ENCODE peak calls at places on chromosomes 16 and 17, in five cellular contexts. E is OCI-LY7; W is CD8-positive, alpha-beta T cell; G is fibroblast of lung; V is psoas muscle. S is an unnamed sample.

GRCh38 chr17:44775838-44776621 is 17.2 kb downstream of the ADAM11 start:
- DNase-seq in E (no peak), W (no peak), G (no peak), V (no peak), S (peak; percentile 94)

GRCh38 chr17:65557349-65558310 is 3.8 kb downstream of the AXIN2 start:
- DNase-seq in E (no peak), W (peak; percentile 12), G (no peak), V (no peak), S (no peak)

GRCh38 chr16:61957075-61957474 is 79.2 kb downstream of the CDH8 start:
- DNase-seq in E (no peak), W (no peak), G (no peak), V (no peak), S (no peak)

GRCh38 chr17:15364615-15365014 is 23.2 kb upstream of the TEKT3 start:
- DNase-seq in E (no peak), W (no peak), G (no peak), V (no peak), S (no peak)

GRCh38 chr16:23387666-23388065 is 65.3 kb downstream of the COG7 start:
- DNase-seq in E (no peak), W (no peak), G (no peak), V (no peak), S (no peak)

GRCh38 chr17:17059301-17059890 is 17.1 kb downstream of the MPRIP start:
- DNase-seq in E (no peak), W (no peak), G (no peak), V (no peak), S (no peak)

GRCh38 chr17:29560306-29560705 is 6.5 kb downstream of the ABHD15 start:
- DNase-seq in E (peak; percentile 78), W (no peak), G (no peak), V (no peak), S (no peak)

GRCh38 chr17:75785770-75786538 is 1.3 kb downstream of the UNK start:
- DNase-seq in E (peak; percentile 55), W (no peak), G (peak; percentile 51), V (no peak), S (no peak)

GRCh38 chr16:68429081-68429740 is 19.1 kb downstream of the SMPD3 start:
- DNase-seq in E (no peak), W (no peak), G (no peak), V (no peak), S (no peak)

GRCh38 chr17:63911657-63912100 is 621 bp upstream of the CSHL1 start:
- DNase-seq in E (peak; percentile 62), W (peak; percentile 48), G (peak; percentile 4), V (no peak), S (peak; percentile 60)

GRCh38 chr17:44971776-44972483 is 3.8 kb upstream of the C1QL1 start:
- DNase-seq in E (no peak), W (no peak), G (peak; percentile 24), V (no peak), S (no peak)

GRCh38 chr17:37789166-37789565 is 44.3 kb upstream of the HNF1B start:
- DNase-seq in E (no peak), W (no peak), G (no peak), V (no peak), S (no peak)

GRCh38 chr16:22969567-22969966 is 155.6 kb downstream of the HS3ST2 start:
- DNase-seq in E (no peak), W (no peak), G (no peak), V (no peak), S (no peak)

GRCh38 chr17:61825448-61826137 is 37.7 kb downstream of the BRIP1 start:
- DNase-seq in E (no peak), W (no peak), G (no peak), V (no peak), S (no peak)

GRCh38 chr16:14193316-14193871 is 122.3 kb downstream of the MRTFB start:
- DNase-seq in E (peak; percentile 74), W (no peak), G (no peak), V (no peak), S (no peak)

GRCh38 chr16:2282866-2283555 is 15.1 kb upstream of the RNPS1 start:
- DNase-seq in E (no peak), W (no peak), G (no peak), V (no peak), S (no peak)

GRCh38 chr16:22353188-22353919 is 21.1 kb downstream of the CDR2 start:
- DNase-seq in E (no peak), W (no peak), G (peak; percentile 52), V (no peak), S (no peak)

GRCh38 chr17:17603178-17603894 is 11.8 kb upstream of the PEMT start:
- DNase-seq in E (peak; percentile 51), W (no peak), G (no peak), V (no peak), S (no peak)

GRCh38 chr17:61454932-61455753 is 2.9 kb downstream of the TBX4 start:
- DNase-seq in E (no peak), W (no peak), G (peak; percentile 49), V (no peak), S (no peak)

GRCh38 chr17:75289832-75290337 is 652 bp upstream of the SLC25A19 start:
- DNase-seq in E (peak; percentile 91), W (no peak), G (peak; percentile 82), V (no peak), S (peak; percentile 54)

GRCh38 chr17:45370949-45371413 is 54.2 kb upstream of the MAP3K14 start:
- DNase-seq in E (no peak), W (no peak), G (peak; percentile 21), V (no peak), S (peak; percentile 3)

GRCh38 chr16:64738321-64738960 is 383.4 kb downstream of the CDH11 start:
- DNase-seq in E (no peak), W (no peak), G (peak; percentile 45), V (no peak), S (no peak)

GRCh38 chr17:962166-962565 is 17.4 kb downstream of the NXN start:
- DNase-seq in E (no peak), W (no peak), G (no peak), V (no peak), S (no peak)

GRCh38 chr16:287298-287811 is 4.4 kb downstream of the PDIA2 start:
- DNase-seq in E (peak; percentile 20), W (no peak), G (no peak), V (peak; percentile 40), S (no peak)

GRCh38 chr16:72646615-72647014 is 401.3 kb downstream of the ZFHX3 start:
- DNase-seq in E (peak; percentile 31), W (no peak), G (no peak), V (no peak), S (no peak)

GRCh38 chr17:28871056-28871579 is 16.3 kb downstream of the ERAL1 start:
- DNase-seq in E (peak; percentile 82), W (peak; percentile 30), G (no peak), V (no peak), S (no peak)

GRCh38 chr16:77410449-77410848 is 24.4 kb downstream of the ADAMTS18 start:
- DNase-seq in E (no peak), W (no peak), G (no peak), V (no peak), S (no peak)
- H3K27ac ChIP-seq in E (no peak overlapping the region), W (no peak overlapping the region), G (no peak overlapping the region), V (no peak overlapping the region), S (no peak overlapping the region)

GRCh38 chr17:78302478-78302877 is 57.4 kb downstream of the SOCS3 start:
- DNase-seq in E (no peak), W (no peak), G (no peak), V (no peak), S (no peak)
- TF ChIP-seq CTCF in E (no peak), W (no peak), G (no peak), V (no peak), S (no peak)

GRCh38 chr17:82221341-82221902 is 7.4 kb upstream of the SLC16A3 start:
- DNase-seq in E (no peak), W (no peak), G (no peak), V (no peak), S (no peak)
- H3K4me1 ChIP-seq in E (no peaks in the 10 kb centered on the region), W (peaks cover 10% of the 10 kb centered on the region), G (peaks cover 15% of the 10 kb centered on the region), V (peaks cover 28% of the 10 kb centered on the region), S (peaks cover 12% of the 10 kb centered on the region)

GRCh38 chr16:54342966-54343365 is 56.4 kb upstream of the IRX3 start:
- DNase-seq in E (no peak), W (no peak), G (no peak), V (no peak), S (no peak)

GRCh38 chr16:54342001-54342776 is 55.6 kb upstream of the IRX3 start:
- DNase-seq in E (no peak), W (no peak), G (peak; percentile 47), V (no peak), S (no peak)

GRCh38 chr16:54347961-54348360 is 61.4 kb upstream of the IRX3 start:
- DNase-seq in E (no peak), W (no peak), G (no peak), V (no peak), S (no peak)

GRCh38 chr16:54345231-54345630 is 58.6 kb upstream of the IRX3 start:
- DNase-seq in E (no peak), W (no peak), G (no peak), V (no peak), S (no peak)

GRCh38 chr16:54346046-54346445 is 59.5 kb upstream of the IRX3 start:
- DNase-seq in E (no peak), W (no peak), G (no peak), V (no peak), S (no peak)
- H3K27ac ChIP-seq in E (no peak overlapping the region), W (no peak overlapping the region), G (no peak overlapping the region), V (no peak overlapping the region), S (no peak overlapping the region)

DNA sequence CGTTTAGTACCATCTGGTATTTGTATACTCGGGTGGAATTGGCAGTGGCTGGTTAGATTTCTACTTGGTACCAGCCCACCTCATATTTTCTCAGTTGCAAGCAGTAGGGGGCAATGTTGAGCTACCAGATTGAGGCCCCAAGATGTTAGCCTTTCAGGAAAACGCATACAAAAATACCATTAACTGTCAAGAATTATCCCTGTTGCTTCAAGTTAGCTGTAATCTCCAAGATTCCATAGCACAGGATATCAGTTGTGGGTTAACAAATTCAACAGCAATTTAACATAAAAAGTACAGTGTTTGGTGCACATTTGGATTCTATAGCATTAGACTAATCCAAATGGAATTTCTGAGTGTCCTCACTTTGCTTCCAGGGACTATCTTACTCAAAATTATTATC is 188.2 kb downstream of the FTO start:
- DNase-seq in E (peak; percentile 27), W (peak; percentile 22), G (peak; percentile 81), V (no peak), S (peak; percentile 54)
- TF ChIP-seq CTCF in E (peak; percentile 83), W (peak; percentile 71), G (peak; percentile 82), V (peak; percentile 77), S (peak; percentile 40)

GRCh38 chr16:89491238-89491869 is 993 bp upstream of the ANKRD11 start:
- DNase-seq in E (peak; percentile 62), W (no peak), G (peak; percentile 23), V (peak; percentile 23), S (no peak)

GRCh38 chr16:89491974-89492687 is 1.8 kb upstream of the ANKRD11 start:
- DNase-seq in E (no peak), W (no peak), G (no peak), V (no peak), S (no peak)

GRCh38 chr16:89489731-89490385 is 503 bp downstream of the ANKRD11 start:
- DNase-seq in E (no peak), W (no peak), G (no peak), V (peak; percentile 61), S (no peak)

GRCh38 chr16:89490386-89491237 is at the start of gene ANKRD11:
- DNase-seq in E (peak; percentile 100), W (peak; percentile 97), G (peak; percentile 100), V (peak; percentile 100), S (peak; percentile 95)

GRCh38 chr16:89489040-89489721 is 1.2 kb downstream of the ANKRD11 start:
- DNase-seq in E (peak; percentile 96), W (peak; percentile 75), G (peak; percentile 97), V (peak; percentile 93), S (peak; percentile 92)
- H3K4me1 ChIP-seq in E (peaks cover 56% of the 10 kb centered on the region), W (peaks cover 61% of the 10 kb centered on the region), G (peaks cover 4% of the 10 kb centered on the region), V (peaks cover 63% of the 10 kb centered on the region), S (peaks cover 55% of the 10 kb centered on the region)